ENCODE peak calls at places on chromosomes 5 and 9, in ten cellular contexts. One of them, this sample, is unnamed.

GRCh38 chr5:117077142-117077541 is 502.5 kb upstream of the SEMA6A start:
- DNase-seq in stimulated activated CD4-positive, alpha-beta T cell treated with anti-CD3 and anti-CD28 coated beads, Interleukin-15, amount 100 ng/mL, for 24 hours: no peak
- DNase-seq in HFF-Myc: no peak
- DNase-seq in Calu3: no peak
- DNase-seq in NCI-H1417: peak; percentile 3
- DNase-seq in mesenteric fat pad: no peak
- DNase-seq in heart left ventricle: no peak
- DNase-seq in NCI-H1092 treated with DMSO at 0.1 percent for 48 hours: no peak
- DNase-seq in ureter: no peak
- DNase-seq in nephron progenitor cell: no peak
- DNase-seq in this sample: no peak

GRCh38 chr9:3263698-3264097 is 262.1 kb downstream of the RFX3 start:
- DNase-seq in stimulated activated CD4-positive, alpha-beta T cell treated with anti-CD3 and anti-CD28 coated beads, Interleukin-15, amount 100 ng/mL, for 24 hours: no peak
- DNase-seq in HFF-Myc: no peak
- DNase-seq in Calu3: no peak
- DNase-seq in NCI-H1417: no peak
- DNase-seq in mesenteric fat pad: no peak
- DNase-seq in heart left ventricle: no peak
- DNase-seq in NCI-H1092 treated with DMSO at 0.1 percent for 48 hours: no peak
- DNase-seq in ureter: no peak
- DNase-seq in nephron progenitor cell: no peak
- DNase-seq in this sample: no peak

GRCh38 chr5:66129184-66129583 is 14.9 kb upstream of the SREK1 start:
- DNase-seq in stimulated activated CD4-positive, alpha-beta T cell treated with anti-CD3 and anti-CD28 coated beads, Interleukin-15, amount 100 ng/mL, for 24 hours: no peak
- DNase-seq in HFF-Myc: no peak
- DNase-seq in Calu3: no peak
- DNase-seq in NCI-H1417: no peak
- DNase-seq in mesenteric fat pad: no peak
- DNase-seq in heart left ventricle: no peak
- DNase-seq in NCI-H1092 treated with DMSO at 0.1 percent for 48 hours: no peak
- DNase-seq in ureter: no peak
- DNase-seq in nephron progenitor cell: no peak
- DNase-seq in this sample: no peak

GRCh38 chr5:106423109-106423897 is 1247.4 kb downstream of the EFNA5 start:
- DNase-seq in stimulated activated CD4-positive, alpha-beta T cell treated with anti-CD3 and anti-CD28 coated beads, Interleukin-15, amount 100 ng/mL, for 24 hours: no peak
- DNase-seq in HFF-Myc: no peak
- DNase-seq in Calu3: no peak
- DNase-seq in NCI-H1417: no peak
- DNase-seq in mesenteric fat pad: no peak
- DNase-seq in heart left ventricle: no peak
- DNase-seq in NCI-H1092 treated with DMSO at 0.1 percent for 48 hours: no peak
- DNase-seq in ureter: no peak
- DNase-seq in nephron progenitor cell: peak; percentile 17
- DNase-seq in this sample: no peak

GRCh38 chr9:37639109-37639748 is 11.5 kb upstream of the FRMPD1 start:
- DNase-seq in stimulated activated CD4-positive, alpha-beta T cell treated with anti-CD3 and anti-CD28 coated beads, Interleukin-15, amount 100 ng/mL, for 24 hours: no peak
- DNase-seq in HFF-Myc: no peak
- DNase-seq in Calu3: no peak
- DNase-seq in NCI-H1417: no peak
- DNase-seq in mesenteric fat pad: no peak
- DNase-seq in heart left ventricle: no peak
- DNase-seq in NCI-H1092 treated with DMSO at 0.1 percent for 48 hours: no peak
- DNase-seq in ureter: no peak
- DNase-seq in nephron progenitor cell: no peak
- DNase-seq in this sample: no peak

GRCh38 chr9:76394896-76395244 is 644 bp upstream of the RFK start:
- DNase-seq in stimulated activated CD4-positive, alpha-beta T cell treated with anti-CD3 and anti-CD28 coated beads, Interleukin-15, amount 100 ng/mL, for 24 hours: peak; percentile 66
- DNase-seq in HFF-Myc: no peak
- DNase-seq in Calu3: peak; percentile 13
- DNase-seq in NCI-H1417: peak; percentile 97
- DNase-seq in mesenteric fat pad: no peak
- DNase-seq in heart left ventricle: peak; percentile 71
- DNase-seq in NCI-H1092 treated with DMSO at 0.1 percent for 48 hours: peak; percentile 86
- DNase-seq in ureter: no peak
- DNase-seq in nephron progenitor cell: peak; percentile 44
- DNase-seq in this sample: no peak

GRCh38 chr5:32444946-32445758 is 612 bp upstream of the ZFR start:
- DNase-seq in stimulated activated CD4-positive, alpha-beta T cell treated with anti-CD3 and anti-CD28 coated beads, Interleukin-15, amount 100 ng/mL, for 24 hours: peak; percentile 9
- DNase-seq in HFF-Myc: no peak
- DNase-seq in Calu3: no peak
- DNase-seq in NCI-H1417: peak; percentile 77
- DNase-seq in mesenteric fat pad: no peak
- DNase-seq in heart left ventricle: no peak
- DNase-seq in NCI-H1092 treated with DMSO at 0.1 percent for 48 hours: peak; percentile 34
- DNase-seq in ureter: no peak
- DNase-seq in nephron progenitor cell: no peak
- DNase-seq in this sample: no peak

GRCh38 chr5:109961755-109962154 is 272.0 kb downstream of the MAN2A1 start:
- DNase-seq in stimulated activated CD4-positive, alpha-beta T cell treated with anti-CD3 and anti-CD28 coated beads, Interleukin-15, amount 100 ng/mL, for 24 hours: no peak
- DNase-seq in HFF-Myc: no peak
- DNase-seq in Calu3: no peak
- DNase-seq in NCI-H1417: no peak
- DNase-seq in mesenteric fat pad: no peak
- DNase-seq in heart left ventricle: no peak
- DNase-seq in NCI-H1092 treated with DMSO at 0.1 percent for 48 hours: no peak
- DNase-seq in ureter: no peak
- DNase-seq in nephron progenitor cell: no peak
- DNase-seq in this sample: no peak

GRCh38 chr5:175478008-175478383 is 364 bp upstream of the SFXN1 start:
- DNase-seq in stimulated activated CD4-positive, alpha-beta T cell treated with anti-CD3 and anti-CD28 coated beads, Interleukin-15, amount 100 ng/mL, for 24 hours: no peak
- DNase-seq in HFF-Myc: no peak
- DNase-seq in Calu3: no peak
- DNase-seq in NCI-H1417: no peak
- DNase-seq in mesenteric fat pad: no peak
- DNase-seq in heart left ventricle: no peak
- DNase-seq in NCI-H1092 treated with DMSO at 0.1 percent for 48 hours: no peak
- DNase-seq in ureter: no peak
- DNase-seq in nephron progenitor cell: no peak
- DNase-seq in this sample: no peak

GRCh38 chr5:181221792-181222629 is 1.1 kb upstream of the TRIM41 start:
- DNase-seq in stimulated activated CD4-positive, alpha-beta T cell treated with anti-CD3 and anti-CD28 coated beads, Interleukin-15, amount 100 ng/mL, for 24 hours: peak; percentile 95
- DNase-seq in HFF-Myc: peak; percentile 90
- DNase-seq in Calu3: peak; percentile 98
- DNase-seq in NCI-H1417: no peak
- DNase-seq in mesenteric fat pad: peak; percentile 99
- DNase-seq in heart left ventricle: peak; percentile 92
- DNase-seq in NCI-H1092 treated with DMSO at 0.1 percent for 48 hours: no peak
- DNase-seq in ureter: peak; percentile 98
- DNase-seq in nephron progenitor cell: peak; percentile 97
- DNase-seq in this sample: peak; percentile 94

GRCh38 chr5:139513852-139514485 is 31.4 kb upstream of the STING1 start:
- DNase-seq in stimulated activated CD4-positive, alpha-beta T cell treated with anti-CD3 and anti-CD28 coated beads, Interleukin-15, amount 100 ng/mL, for 24 hours: no peak
- DNase-seq in HFF-Myc: no peak
- DNase-seq in Calu3: no peak
- DNase-seq in NCI-H1417: no peak
- DNase-seq in mesenteric fat pad: no peak
- DNase-seq in heart left ventricle: no peak
- DNase-seq in NCI-H1092 treated with DMSO at 0.1 percent for 48 hours: no peak
- DNase-seq in ureter: no peak
- DNase-seq in nephron progenitor cell: no peak
- DNase-seq in this sample: no peak

GRCh38 chr9:108855888-108856287 is at the start of gene ACTL7B:
- DNase-seq in stimulated activated CD4-positive, alpha-beta T cell treated with anti-CD3 and anti-CD28 coated beads, Interleukin-15, amount 100 ng/mL, for 24 hours: no peak
- DNase-seq in HFF-Myc: no peak
- DNase-seq in Calu3: no peak
- DNase-seq in NCI-H1417: no peak
- DNase-seq in mesenteric fat pad: no peak
- DNase-seq in heart left ventricle: no peak
- DNase-seq in NCI-H1092 treated with DMSO at 0.1 percent for 48 hours: no peak
- DNase-seq in ureter: no peak
- DNase-seq in nephron progenitor cell: no peak
- DNase-seq in this sample: no peak

GRCh38 chr5:104119529-104119928 is 556.9 kb upstream of the NUDT12 start:
- DNase-seq in stimulated activated CD4-positive, alpha-beta T cell treated with anti-CD3 and anti-CD28 coated beads, Interleukin-15, amount 100 ng/mL, for 24 hours: no peak
- DNase-seq in HFF-Myc: no peak
- DNase-seq in Calu3: no peak
- DNase-seq in NCI-H1417: no peak
- DNase-seq in mesenteric fat pad: no peak
- DNase-seq in heart left ventricle: no peak
- DNase-seq in NCI-H1092 treated with DMSO at 0.1 percent for 48 hours: no peak
- DNase-seq in ureter: no peak
- DNase-seq in nephron progenitor cell: no peak
- DNase-seq in this sample: no peak

GRCh38 chr9:99497641-99498040 is 275.6 kb downstream of the SEC61B start:
- DNase-seq in stimulated activated CD4-positive, alpha-beta T cell treated with anti-CD3 and anti-CD28 coated beads, Interleukin-15, amount 100 ng/mL, for 24 hours: no peak
- DNase-seq in HFF-Myc: no peak
- DNase-seq in Calu3: no peak
- DNase-seq in NCI-H1417: no peak
- DNase-seq in mesenteric fat pad: no peak
- DNase-seq in heart left ventricle: no peak
- DNase-seq in NCI-H1092 treated with DMSO at 0.1 percent for 48 hours: no peak
- DNase-seq in ureter: no peak
- DNase-seq in nephron progenitor cell: no peak
- DNase-seq in this sample: no peak

GRCh38 chr5:7762267-7762666 is 88.7 kb downstream of the CFAP90 start:
- DNase-seq in stimulated activated CD4-positive, alpha-beta T cell treated with anti-CD3 and anti-CD28 coated beads, Interleukin-15, amount 100 ng/mL, for 24 hours: no peak
- DNase-seq in HFF-Myc: no peak
- DNase-seq in Calu3: no peak
- DNase-seq in NCI-H1417: peak; percentile 48
- DNase-seq in mesenteric fat pad: no peak
- DNase-seq in heart left ventricle: no peak
- DNase-seq in NCI-H1092 treated with DMSO at 0.1 percent for 48 hours: no peak
- DNase-seq in ureter: no peak
- DNase-seq in nephron progenitor cell: no peak
- DNase-seq in this sample: no peak

GRCh38 chr9:3647652-3648051 is 121.9 kb upstream of the RFX3 start:
- DNase-seq in stimulated activated CD4-positive, alpha-beta T cell treated with anti-CD3 and anti-CD28 coated beads, Interleukin-15, amount 100 ng/mL, for 24 hours: no peak
- DNase-seq in HFF-Myc: no peak
- DNase-seq in Calu3: no peak
- DNase-seq in NCI-H1417: no peak
- DNase-seq in mesenteric fat pad: no peak
- DNase-seq in heart left ventricle: no peak
- DNase-seq in NCI-H1092 treated with DMSO at 0.1 percent for 48 hours: no peak
- DNase-seq in ureter: no peak
- DNase-seq in nephron progenitor cell: no peak
- DNase-seq in this sample: no peak

GRCh38 chr9:18189876-18190670 is 283.9 kb upstream of the ADAMTSL1 start:
- DNase-seq in stimulated activated CD4-positive, alpha-beta T cell treated with anti-CD3 and anti-CD28 coated beads, Interleukin-15, amount 100 ng/mL, for 24 hours: no peak
- DNase-seq in HFF-Myc: no peak
- DNase-seq in Calu3: no peak
- DNase-seq in NCI-H1417: peak; percentile 73
- DNase-seq in mesenteric fat pad: no peak
- DNase-seq in heart left ventricle: no peak
- DNase-seq in NCI-H1092 treated with DMSO at 0.1 percent for 48 hours: peak; percentile 21
- DNase-seq in ureter: peak; percentile 47
- DNase-seq in nephron progenitor cell: no peak
- DNase-seq in this sample: no peak

This sample was measured in B cell.